ENCODE peak calls at places on chromosomes 5 and 9, in four cellular contexts. R is HL-60, P is K562, Z is GM12878. X is an unnamed sample.

GRCh38 chr5:127562252-127562651 is 44.8 kb downstream of the PRRC1 start:
- DNase-seq in Z (no peak), R (peak; percentile 24), P (peak; percentile 12), X (no peak)

GRCh38 chr9:33125871-33126822 is 41.0 kb downstream of the B4GALT1 start:
- DNase-seq in R (peak; percentile 37), P (peak; percentile 27), Z (no peak), X (no peak)

GRCh38 chr5:172051643-172052362 is 45.4 kb upstream of the FBXW11 start:
- DNase-seq in P (no peak), R (no peak), Z (no peak), X (no peak)

GRCh38 chr5:17289681-17290619 is 72.5 kb downstream of the BASP1 start:
- DNase-seq in P (no peak), R (no peak), Z (no peak), X (no peak)

GRCh38 chr9:127223810-127224177 is 40.8 kb upstream of the GARNL3 start:
- DNase-seq in R (no peak), Z (no peak), P (no peak), X (no peak)

GRCh38 chr5:141437208-141437607 is 6.9 kb downstream of the PCDHGA12 start:
- DNase-seq in P (no peak), Z (no peak), R (no peak), X (no peak)

GRCh38 chr5:128903550-128903949 is 61.7 kb upstream of the SLC27A6 start:
- DNase-seq in R (no peak), Z (no peak), P (no peak), X (no peak)

GRCh38 chr5:148978370-148979103 is 84.3 kb downstream of the SH3TC2 start:
- DNase-seq in Z (no peak), R (no peak), P (no peak), X (no peak)

GRCh38 chr9:72871685-72872084 is 81.2 kb downstream of the ALDH1A1 start:
- DNase-seq in R (no peak), P (no peak), Z (no peak), X (no peak)

GRCh38 chr5:123089971-123090640 is 1.1 kb downstream of the PRDM6 start:
- DNase-seq in R (peak; percentile 7), Z (no peak), P (peak; percentile 22), X (no peak)

DNA sequence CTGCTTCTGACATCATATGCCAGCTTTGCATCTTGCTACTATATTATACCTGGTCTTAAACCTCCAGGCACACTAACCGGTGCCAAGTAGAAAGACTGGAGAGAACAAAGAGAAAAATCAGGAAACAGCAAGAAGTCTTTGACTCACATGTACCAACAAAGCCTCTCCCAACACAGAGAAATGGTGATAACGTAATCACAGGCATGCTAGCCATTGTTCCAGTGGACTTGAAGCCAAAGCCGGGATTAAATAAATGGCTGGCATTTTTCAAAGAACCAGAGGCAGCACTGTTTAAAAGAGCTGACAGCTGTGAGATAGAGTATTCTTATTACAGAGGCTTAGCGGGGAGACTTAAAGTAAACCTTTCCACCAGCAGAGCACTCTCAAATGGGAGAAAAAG is 148.4 kb upstream of the NFIL3 start:
- DNase-seq in P (no peak), R (no peak), Z (no peak), X (no peak)
- TF ChIP-seq POLR2AphosphoS5 in P (no peak), R (no peak), Z (no peak), X (no peak)

GRCh38 chr9:16704489-16705111 is 165.9 kb downstream of the BNC2 start:
- DNase-seq in Z (no peak), P (no peak), R (no peak), X (no peak)
- TF ChIP-seq SPI1 in Z (no peak), P (no peak), R (no peak), X (no peak)

DNA sequence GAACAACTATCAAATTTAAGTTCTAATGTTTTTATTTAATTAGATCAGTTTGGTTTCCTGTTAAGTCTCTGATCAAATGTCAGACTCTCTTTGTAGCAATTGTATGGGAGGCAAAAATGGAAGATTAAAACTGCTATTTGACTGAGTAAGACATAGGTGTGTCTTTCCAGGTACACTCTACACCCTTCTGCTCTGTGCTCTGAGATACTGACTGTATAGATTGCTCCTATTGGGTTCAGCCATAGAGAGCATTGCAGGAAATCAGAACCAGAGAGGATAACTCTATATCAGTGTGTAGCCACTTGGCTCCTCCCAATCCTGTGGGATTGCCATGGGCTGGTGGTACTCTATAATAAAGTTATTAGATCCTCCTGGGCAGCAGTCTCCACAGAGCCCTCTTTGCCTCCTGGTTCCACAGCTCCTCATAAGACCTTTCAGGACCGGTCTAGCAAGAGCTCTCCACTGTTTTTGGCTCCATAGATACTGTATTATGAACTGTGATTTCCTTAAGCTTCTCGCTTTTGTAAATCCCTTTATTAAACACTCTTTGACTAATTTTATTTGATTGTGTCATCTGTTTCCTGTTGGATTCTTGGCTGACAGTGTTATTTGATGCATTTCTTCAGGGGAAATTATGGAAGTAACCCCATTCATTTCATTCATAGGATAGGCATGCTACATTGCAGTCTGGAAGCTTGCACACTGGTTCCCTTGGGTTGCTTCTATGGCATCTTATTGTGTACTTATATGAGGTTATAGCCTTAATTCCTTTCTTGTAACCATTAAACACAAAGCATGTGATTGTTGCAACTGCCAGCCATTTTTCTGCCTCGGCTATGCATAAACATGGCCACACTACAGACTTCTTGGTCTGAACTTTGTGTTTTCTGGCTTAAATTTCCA is 115.6 kb downstream of the VCAN start:
- DNase-seq in Z (no peak), R (no peak), P (no peak), X (no peak)
- TF ChIP-seq POLR2AphosphoS5 in Z (no peak), R (no peak), P (no peak), X (no peak)

GRCh38 chr9:109990541-109990940 is 210.5 kb downstream of the PALM2AKAP2 start:
- DNase-seq in P (no peak), Z (no peak), R (no peak), X (no peak)

GRCh38 chr9:109981091-109981490 is 201.1 kb downstream of the PALM2AKAP2 start:
- DNase-seq in R (no peak), P (no peak), Z (no peak), X (no peak)

GRCh38 chr9:109989296-109989695 is 209.3 kb downstream of the PALM2AKAP2 start:
- DNase-seq in Z (no peak), P (no peak), R (no peak), X (no peak)

GRCh38 chr9:109992293-109992692 is 212.3 kb downstream of the PALM2AKAP2 start:
- DNase-seq in R (no peak), P (no peak), Z (no peak), X (no peak)

DNA sequence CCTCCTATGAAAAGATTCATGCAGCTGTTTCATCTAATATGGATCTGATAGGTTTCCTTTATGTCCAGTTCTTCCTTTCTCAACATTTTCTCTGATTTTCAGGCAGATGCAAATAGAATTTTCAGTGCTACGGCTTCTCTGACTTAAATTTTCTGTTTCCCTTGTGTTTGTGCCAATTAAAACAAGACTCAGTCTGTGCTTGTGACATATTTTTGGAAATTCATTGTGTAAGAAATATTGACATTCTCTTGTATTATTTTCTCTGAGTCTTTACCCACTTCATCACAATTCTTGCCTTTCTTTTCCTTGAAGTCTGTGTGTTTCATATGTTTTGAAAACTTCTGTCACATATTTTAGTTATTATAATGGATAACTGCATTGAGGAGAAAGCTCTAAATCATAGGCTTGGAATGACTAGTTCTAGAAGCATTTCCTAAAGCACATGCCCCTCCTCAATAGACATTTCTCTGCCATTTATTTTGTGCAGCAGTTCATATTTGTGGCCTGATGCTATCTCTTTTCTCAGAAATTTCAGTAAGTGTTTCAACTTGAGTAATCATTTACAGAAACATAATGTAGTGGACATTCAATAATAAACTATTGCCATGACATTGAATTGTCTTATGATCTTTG is 206.5 kb downstream of the PALM2AKAP2 start:
- DNase-seq in P (no peak), R (no peak), Z (no peak), X (no peak)
- TF ChIP-seq SPI1 in P (no peak), R (no peak), Z (no peak), X (no peak)

DNA sequence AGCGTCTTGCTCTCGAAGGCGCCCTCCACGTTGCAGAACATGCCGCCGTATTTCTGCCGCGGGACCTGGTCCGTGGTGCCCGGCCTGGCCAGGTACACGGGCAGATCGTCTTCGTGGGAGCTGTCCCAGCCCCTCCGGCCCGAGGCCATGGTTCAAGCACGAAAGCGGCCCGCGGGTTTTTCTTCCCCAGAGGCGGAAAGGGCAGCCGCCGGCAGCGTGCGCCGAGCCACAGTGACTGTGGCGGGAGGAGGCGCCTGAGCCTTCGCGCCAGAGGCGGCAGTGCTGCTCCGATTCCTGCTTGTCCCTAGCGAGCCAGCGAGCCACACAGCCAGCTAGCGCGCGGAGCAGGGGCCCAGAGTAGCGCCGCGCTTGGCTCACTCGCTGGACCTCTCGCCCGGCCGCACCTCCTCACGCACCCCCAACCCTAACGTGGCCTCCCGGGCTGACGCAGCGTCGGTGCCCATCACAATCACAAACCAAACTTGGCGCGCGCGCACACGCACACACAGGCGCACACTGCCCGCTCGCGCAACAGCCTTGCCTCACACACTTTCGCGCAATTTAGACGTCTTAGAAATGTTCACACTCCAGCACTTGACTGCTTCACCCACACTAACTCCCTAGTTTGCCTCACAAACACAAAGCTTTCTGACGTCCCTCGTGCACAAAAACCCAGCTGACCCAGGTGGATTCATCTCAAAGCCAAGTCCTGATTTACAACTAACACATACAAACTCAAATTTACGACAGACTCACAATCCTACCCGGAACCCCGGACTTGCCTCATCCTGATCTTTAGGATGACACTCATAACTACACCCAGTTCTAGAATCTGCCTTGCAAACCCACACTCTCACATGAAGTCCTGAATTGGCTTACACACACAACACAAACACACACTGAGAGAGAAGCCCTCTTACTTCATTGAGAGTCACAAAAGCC is at the start of gene DPYSL3:
- DNase-seq in P (no peak), R (peak; percentile 23), Z (no peak), X (no peak)
- TF ChIP-seq POLR2AphosphoS5 in P (no peak), R (no peak), Z (no peak), X (no peak)

GRCh38 chr9:117092582-117092981 is 322.3 kb downstream of the ASTN2 start:
- DNase-seq in Z (no peak), R (no peak), P (no peak), X (no peak)
- TF ChIP-seq SPI1 in Z (no peak), R (no peak), P (no peak), X (no peak)

GRCh38 chr9:35341585-35341984 is 148.3 kb upstream of the RUSC2 start:
- DNase-seq in P (no peak), R (no peak), Z (no peak), X (no peak)
- TF ChIP-seq POLR2AphosphoS5 in P (no peak), R (no peak), Z (no peak), X (no peak)

GRCh38 chr5:10329808-10330481 is 22.2 kb upstream of the CMBL start:
- DNase-seq in P (no peak), Z (no peak), R (no peak), X (no peak)
- TF ChIP-seq SPI1 in P (no peak), Z (no peak), R (no peak), X (no peak)

GRCh38 chr5:179608131-179608581 is 15.3 kb downstream of the HNRNPH1 start:
- DNase-seq in Z (no peak), P (peak; percentile 9), R (peak; percentile 58), X (no peak)
- TF ChIP-seq POLR2AphosphoS5 in Z (peak; percentile 27), P (no peak), R (no peak), X (peak; percentile 79)

GRCh38 chr5:87010736-87011135 is 256.9 kb upstream of the RASA1 start:
- DNase-seq in Z (no peak), R (no peak), P (no peak), X (no peak)
- TF ChIP-seq SPI1 in Z (no peak), R (no peak), P (no peak), X (no peak)